ENCODE peak calls at places on chromosomes 6 and 20, in five cellular contexts. P, X, E, K and V are unnamed samples.

GRCh38 chr6:85680388-85680787 is 37.7 kb upstream of the SYNCRIP start:
- DNase-seq in K (no peak), P (no peak), X (no peak), E (peak), V (no peak)

GRCh38 chr20:23231561-23232218 is 118.9 kb upstream of the NXT1 start:
- DNase-seq in X (peak), P (no peak), E (peak), K (no peak), V (no peak)

GRCh38 chr6:15077964-15078363 is 167.9 kb upstream of the JARID2 start:
- DNase-seq in E (no peak), X (no peak), P (no peak), K (no peak), V (no peak)

GRCh38 chr20:35615667-35616464 is at the start of gene SPAG4:
- DNase-seq in X (peak), P (peak), E (peak), K (peak), V (peak)

GRCh38 chr6:12717356-12717755 is 789 bp downstream of the PHACTR1 start:
- DNase-seq in E (peak), X (no peak), K (no peak), P (no peak), V (no peak)

GRCh38 chr6:145483191-145483996 is 251.9 kb downstream of the EPM2A start:
- DNase-seq in X (no peak), K (no peak), E (no peak), P (no peak), V (no peak)

GRCh38 chr6:31639449-31639861 is 13.0 kb downstream of the BAG6 start:
- DNase-seq in X (no peak), K (no peak), E (peak), P (no peak), V (no peak)

GRCh38 chr20:4026093-4026601 is 10.8 kb upstream of the RNF24 start:
- DNase-seq in E (peak), X (peak), P (peak), K (no peak), V (no peak)

GRCh38 chr6:35013701-35014100 is 124.6 kb downstream of the ANKS1A start:
- DNase-seq in P (no peak), E (no peak), K (no peak), X (no peak), V (no peak)

GRCh38 chr6:125296461-125296860 is 5.3 kb downstream of the HDDC2 start:
- DNase-seq in K (no peak), E (no peak), P (no peak), X (no peak), V (no peak)

GRCh38 chr6:9647599-9647998 is 767.3 kb downstream of the TFAP2A start:
- DNase-seq in X (no peak), P (no peak), E (peak), K (no peak), V (no peak)

GRCh38 chr20:60232380-60232779 is 274.2 kb downstream of the CDH26 start:
- DNase-seq in E (no peak), X (no peak), P (no peak), K (no peak), V (no peak)

GRCh38 chr6:44390158-44390683 is 2.7 kb downstream of the CDC5L start:
- DNase-seq in E (no peak), K (no peak), X (no peak), P (no peak), V (no peak)

GRCh38 chr20:54772931-54773642 is 297.7 kb downstream of the DOK5 start:
- DNase-seq in K (no peak), P (no peak), X (no peak), E (no peak), V (no peak)

GRCh38 chr6:87799651-87800050 is 97.6 kb upstream of the AKIRIN2 start:
- DNase-seq in K (no peak), X (no peak), P (no peak), E (no peak), V (no peak)

GRCh38 chr6:43122146-43122545 is 46.0 kb downstream of the PTK7 start:
- DNase-seq in X (no peak), P (no peak), E (no peak), K (no peak), V (peak)

GRCh38 chr6:33313709-33314514 is at the start of gene TAPBP:
- DNase-seq in X (peak), P (peak), E (peak), K (peak), V (peak)

GRCh38 chr6:64520050-64520449 is 884.4 kb downstream of the PHF3 start:
- DNase-seq in E (peak), X (peak), P (no peak), K (no peak), V (no peak)

GRCh38 chr20:39581034-39581433 is 618.9 kb downstream of the DHX35 start:
- DNase-seq in K (no peak), X (no peak), E (no peak), P (no peak), V (no peak)

GRCh38 chr20:44597516-44597915 is 15.1 kb downstream of the PKIG start:
- DNase-seq in P (no peak), K (no peak), X (no peak), E (no peak), V (no peak)

GRCh38 chr6:138250513-138251247 is 32.4 kb upstream of the PBOV1 start:
- DNase-seq in X (peak), E (peak), K (no peak), P (peak), V (no peak)

GRCh38 chr6:28802417-28803336 is 121.1 kb downstream of the TRIM27 start:
- DNase-seq in P (no peak), X (peak), K (no peak), E (peak), V (no peak)

GRCh38 chr6:4313044-4313686 is 177.8 kb upstream of the ECI2 start:
- DNase-seq in K (no peak), X (peak), P (peak), E (peak), V (no peak)

GRCh38 chr20:45685896-45686295 is 15.9 kb upstream of the WFDC11 start:
- DNase-seq in E (no peak), P (no peak), K (no peak), X (no peak), V (no peak)